ENCODE peak calls at places on chromosomes 13 and 19, in nine cellular contexts. X, E, O, A, C, B, Z, D and S are unnamed samples.

GRCh38 chr19:12052571-12053169 is at the start of gene ZNF878:
- DNase-seq in X (peak; percentile 99), E (peak; percentile 95), O (no peak), A (peak; percentile 93), C (peak; percentile 92), B (peak; percentile 98), Z (peak; percentile 84), D (no peak), S (peak; percentile 72)

GRCh38 chr13:42494157-42494556 is 79.8 kb upstream of the TNFSF11 start:
- DNase-seq in X (no peak), E (peak; percentile 36), O (no peak), A (no peak), C (no peak), B (no peak), Z (peak; percentile 39), D (no peak), S (no peak)

GRCh38 chr13:94309997-94310842 is 169.3 kb downstream of the DCT start:
- DNase-seq in X (no peak), E (peak; percentile 95), O (peak; percentile 85), A (no peak), C (no peak), B (no peak), Z (peak; percentile 85), D (no peak), S (no peak)

GRCh38 chr19:1767464-1767933 is 14.2 kb downstream of the ONECUT3 start:
- DNase-seq in X (no peak), E (peak; percentile 47), O (no peak), A (no peak), C (no peak), B (peak; percentile 47), Z (no peak), D (peak; percentile 36), S (no peak)

GRCh38 chr19:29587518-29587986 is 18.5 kb upstream of the POP4 start:
- DNase-seq in X (no peak), E (peak; percentile 85), O (peak; percentile 21), A (no peak), C (no peak), B (no peak), Z (peak; percentile 2), D (peak; percentile 23), S (no peak)

GRCh38 chr13:111659236-111659635 is 338.8 kb downstream of the TEX29 start:
- DNase-seq in X (no peak), E (no peak), O (no peak), A (no peak), C (peak; percentile 46), B (no peak), Z (no peak), D (no peak), S (no peak)

GRCh38 chr13:46586766-46587509 is 34.0 kb downstream of the LRCH1 start:
- DNase-seq in X (no peak), E (no peak), O (no peak), A (no peak), C (no peak), B (no peak), Z (peak; percentile 59), D (no peak), S (no peak)

GRCh38 chr13:49441312-49441711 is 2.6 kb downstream of the CAB39L start:
- DNase-seq in X (no peak), E (no peak), O (no peak), A (no peak), C (no peak), B (no peak), Z (no peak), D (no peak), S (no peak)

GRCh38 chr13:48222358-48223015 is 10.5 kb upstream of the ITM2B start:
- DNase-seq in X (no peak), E (peak; percentile 32), O (no peak), A (peak; percentile 73), C (peak; percentile 82), B (no peak), Z (peak; percentile 74), D (no peak), S (peak; percentile 27)

GRCh38 chr19:1277061-1277460 is 1.7 kb downstream of the FAM174C start:
- DNase-seq in X (no peak), E (no peak), O (no peak), A (no peak), C (no peak), B (no peak), Z (no peak), D (no peak), S (no peak)

GRCh38 chr19:13817615-13818371 is 22.6 kb downstream of the ZSWIM4 start:
- DNase-seq in X (peak; percentile 99), E (no peak), O (no peak), A (no peak), C (no peak), B (peak; percentile 92), Z (no peak), D (no peak), S (no peak)

GRCh38 chr19:51192689-51193088 is 32.2 kb upstream of the CD33 start:
- DNase-seq in X (no peak), E (no peak), O (no peak), A (no peak), C (no peak), B (no peak), Z (no peak), D (no peak), S (no peak)

GRCh38 chr19:6483235-6483634 is 1.6 kb upstream of the DENND1C start:
- DNase-seq in X (no peak), E (no peak), O (no peak), A (no peak), C (no peak), B (no peak), Z (no peak), D (no peak), S (no peak)

GRCh38 chr19:57558525-57558924 is 1.1 kb downstream of the ZNF550 start:
- DNase-seq in X (peak; percentile 15), E (peak; percentile 40), O (no peak), A (no peak), C (no peak), B (no peak), Z (peak; percentile 25), D (no peak), S (no peak)